ENCODE peak calls at places on chromosome 12, in five cellular contexts. A is pancreas, E is psoas muscle, X is tibial nerve, I is PC-3. L is an unnamed sample.
A peak's percentile ranks its signal among the peaks of the same experiment; 100 is the strongest.

GRCh38 chr12:115737895-115738294 is 539.6 kb downstream of the MED13L start:
- DNase-seq in A (no peak), E (no peak), X (no peak), I (no peak), L (no peak)

GRCh38 chr12:116242740-116243139 is 34.8 kb downstream of the MED13L start:
- DNase-seq in A (no peak), E (no peak), X (no peak), I (no peak), L (no peak)

GRCh38 chr12:104177663-104178501 is 37.7 kb upstream of the TXNRD1 start:
- DNase-seq in A (no peak), E (peak; percentile 75), X (peak; percentile 66), I (peak; percentile 85), L (peak; percentile 88)

GRCh38 chr12:76183459-76184186 is 99.1 kb upstream of the NAP1L1 start:
- DNase-seq in A (no peak), E (peak; percentile 21), X (no peak), I (peak; percentile 99), L (no peak)

GRCh38 chr12:100447405-100447804 is 26.3 kb upstream of the NR1H4 start:
- DNase-seq in A (no peak), E (no peak), X (no peak), I (no peak), L (no peak)

GRCh38 chr12:80857311-80857710 is 80.4 kb downstream of the LIN7A start:
- DNase-seq in A (no peak), E (no peak), X (no peak), I (no peak), L (no peak)

GRCh38 chr12:124923906-124924734 is 9.7 kb upstream of the UBC start:
- DNase-seq in A (no peak), E (no peak), X (peak; percentile 3), I (peak; percentile 83), L (peak; percentile 45)

GRCh38 chr12:49795654-49796105 is 32.5 kb downstream of the NCKAP5L start:
- DNase-seq in A (no peak), E (no peak), X (no peak), I (no peak), L (peak; percentile 63)

GRCh38 chr12:79275631-79276030 is 411.1 kb downstream of the SYT1 start:
- DNase-seq in A (no peak), E (no peak), X (no peak), I (no peak), L (no peak)

GRCh38 chr12:104201238-104202001 is 14.2 kb upstream of the TXNRD1 start:
- DNase-seq in A (no peak), E (no peak), X (no peak), I (peak; percentile 84), L (no peak)

GRCh38 chr12:50542448-50542847 is 37.7 kb downstream of the DIP2B start:
- DNase-seq in A (no peak), E (no peak), X (no peak), I (peak; percentile 93), L (no peak)

GRCh38 chr12:61854902-61855301 is 405.3 kb upstream of the USP15 start:
- DNase-seq in A (no peak), E (no peak), X (no peak), I (no peak), L (no peak)

GRCh38 chr12:45050751-45051489 is at the start of gene DBX2:
- DNase-seq in A (no peak), E (no peak), X (no peak), I (no peak), L (no peak)

GRCh38 chr12:123966596-123966995 is 6.0 kb downstream of the CCDC92 start:
- DNase-seq in A (no peak), E (no peak), X (no peak), I (no peak), L (no peak)

GRCh38 chr12:94799136-94799535 is 148.8 kb upstream of the TMCC3 start:
- DNase-seq in A (no peak), E (no peak), X (no peak), I (no peak), L (no peak)

GRCh38 chr12:94299846-94300245 is 151.5 kb downstream of the PLXNC1 start:
- DNase-seq in A (no peak), E (no peak), X (no peak), I (no peak), L (no peak)

GRCh38 chr12:57692500-57692899 is 1.4 kb upstream of the OS9 start:
- DNase-seq in A (no peak), E (no peak), X (no peak), I (no peak), L (no peak)

GRCh38 chr12:57695770-57696432 is 2.0 kb downstream of the OS9 start:
- DNase-seq in A (no peak), E (no peak), X (no peak), I (no peak), L (no peak)

GRCh38 chr12:57694459-57695019 is 607 bp downstream of the OS9 start:
- DNase-seq in A (peak; percentile 49), E (no peak), X (no peak), I (peak; percentile 16), L (no peak)

GRCh38 chr12:57693659-57694458 is at the start of gene OS9:
- DNase-seq in A (peak; percentile 93), E (peak; percentile 91), X (peak; percentile 94), I (peak; percentile 99), L (peak; percentile 98)

GRCh38 chr12:57693317-57693658 is 644 bp upstream of the OS9 start:
- DNase-seq in A (no peak), E (no peak), X (no peak), I (no peak), L (no peak)
- H3K4me3 ChIP-seq in A (peak overlapping the region; percentile 65), E (peak overlapping the region; percentile 89), X (peak overlapping the region; percentile 22), I (peak overlapping the region; percentile 51), L (peak overlapping the region; percentile 29)

DNA sequence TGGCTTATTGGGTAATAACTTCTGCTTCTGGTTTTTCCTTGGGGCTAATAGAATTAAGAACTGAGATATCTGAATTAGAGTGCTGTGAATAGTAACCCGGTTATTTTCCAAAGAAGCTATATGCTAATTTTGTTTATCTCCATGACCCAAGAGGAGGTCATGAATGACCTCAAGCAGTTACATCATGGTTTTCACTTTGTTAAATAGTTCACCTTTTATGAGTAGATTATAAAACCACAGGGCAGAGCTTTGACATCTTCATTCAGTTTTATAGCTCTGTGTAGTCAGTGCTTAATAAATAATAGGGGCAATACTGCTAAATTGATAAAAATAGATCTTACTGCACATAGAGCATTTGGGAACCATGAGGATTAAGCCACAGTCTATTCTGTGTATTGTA is 462.2 kb downstream of the LRIG3 start:
- DNase-seq in A (no peak), E (no peak), X (no peak), I (peak; percentile 31), L (no peak)
- H3K4me1 ChIP-seq in A (no peaks in the 10 kb centered on the region), E (no peaks in the 10 kb centered on the region), X (no peaks in the 10 kb centered on the region), I (peaks cover 10% of the 10 kb centered on the region), L (peaks cover 4% of the 10 kb centered on the region)

DNA sequence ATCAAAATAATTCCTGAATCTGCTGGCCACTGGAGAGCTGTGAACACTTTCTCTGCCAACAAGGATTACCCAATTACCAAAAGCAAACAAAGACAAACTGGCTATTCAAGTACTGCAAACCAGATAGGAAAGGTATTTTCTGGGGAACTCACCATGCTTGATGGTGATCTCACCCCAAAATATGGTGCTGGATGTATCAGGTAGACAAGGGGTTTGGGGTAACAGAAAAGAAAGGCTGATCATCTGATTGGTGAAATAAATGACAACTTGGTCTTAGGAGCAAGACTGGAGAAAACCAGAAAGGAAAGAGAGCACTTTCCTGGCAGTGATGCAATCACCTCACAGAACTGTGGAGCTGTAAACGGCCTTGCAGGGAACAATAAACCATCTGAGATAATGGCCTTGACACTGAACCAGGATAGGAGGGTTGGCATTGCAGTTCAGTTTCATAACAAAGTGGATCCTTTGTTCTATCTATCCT is 31.0 kb upstream of the NPFF start:
- DNase-seq in A (no peak), E (no peak), X (no peak), I (peak; percentile 72), L (no peak)
- H3K27ac ChIP-seq in A (peak overlapping the region; percentile 88), E (no peak overlapping the region), X (no peak overlapping the region), I (peak overlapping the region; percentile 47), L (peak overlapping the region; percentile 17)

GRCh38 chr12:56160894-56161667 is 2.9 kb downstream of the MYL6 start:
- DNase-seq in A (no peak), E (no peak), X (no peak), I (no peak), L (peak; percentile 33)
- H3K4me3 ChIP-seq in A (peak overlapping the region; percentile 86), E (peak overlapping the region; percentile 95), X (peak overlapping the region; percentile 69), I (peak overlapping the region; percentile 76), L (peak overlapping the region; percentile 96)

DNA sequence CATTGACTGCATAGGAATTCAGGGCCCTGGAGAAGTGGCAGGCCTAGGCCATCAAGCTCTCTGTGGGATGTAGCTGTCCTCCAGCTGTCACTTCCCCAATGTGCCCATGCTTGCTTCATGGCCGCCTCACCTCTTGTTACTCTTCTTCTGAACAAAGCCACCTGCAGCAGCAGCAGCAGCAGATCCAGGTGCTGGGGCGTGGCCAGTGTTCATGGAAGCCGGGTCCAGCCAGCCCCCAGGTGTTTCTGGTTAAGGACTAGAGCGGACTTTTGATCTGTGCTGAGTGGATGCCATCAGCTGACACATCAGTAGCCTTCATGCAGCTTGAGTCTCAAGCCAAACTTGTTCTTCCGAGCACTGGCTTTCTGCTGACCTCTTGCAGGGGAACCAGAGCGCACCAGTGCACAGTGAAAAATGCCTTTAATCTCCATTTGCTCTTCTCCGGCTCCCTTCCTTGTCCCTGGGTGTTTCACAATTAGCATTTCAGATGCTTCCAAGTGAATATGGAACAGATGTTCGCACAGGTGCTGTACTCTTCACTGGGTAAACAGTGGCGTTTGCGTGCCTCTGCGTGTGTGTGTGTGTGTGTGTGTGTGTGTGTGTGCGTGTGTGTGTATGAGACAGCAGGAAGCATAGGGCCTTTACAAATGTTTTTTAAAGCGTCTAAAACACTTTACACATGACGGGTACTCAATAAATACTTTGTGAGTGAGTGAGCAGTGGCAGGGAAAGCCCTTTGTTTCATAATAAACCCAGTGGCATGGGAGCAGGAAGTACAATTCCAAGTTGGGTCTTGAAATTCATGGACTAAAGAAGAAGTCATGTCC is 20.1 kb downstream of the TPCN1 start:
- DNase-seq in A (no peak), E (no peak), X (peak; percentile 48), I (peak; percentile 97), L (peak; percentile 81)
- H3K4me1 ChIP-seq in A (peaks cover 50% of the 10 kb centered on the region), E (peaks cover 92% of the 10 kb centered on the region), X (peaks cover 64% of the 10 kb centered on the region), I (peaks cover 64% of the 10 kb centered on the region), L (peaks cover 5% of the 10 kb centered on the region)

L was measured in aorta.